ENCODE peak calls at places on chromosomes 11 and 22, in four cellular contexts. Z is neural crest cell; B is stimulated activated CD4-positive, alpha-beta T cell treated with anti-CD3 and anti-CD28 coated beads, Interleukin-4, amount 100 ng/mL, for 1 hour; V is amygdala. L is an unnamed sample.

GRCh38 chr11:10693509-10694071 is at the start of gene IRAG1:
- DNase-seq in Z (no peak), B (no peak), V (no peak), L (no peak)

GRCh38 chr11:1060885-1061616 is 13.6 kb upstream of the MUC2 start:
- DNase-seq in Z (no peak), B (no peak), V (no peak), L (no peak)

GRCh38 chr11:116697011-116697410 is 75.8 kb downstream of the BUD13 start:
- DNase-seq in Z (no peak), B (no peak), V (no peak), L (no peak)

GRCh38 chr11:8080069-8080670 is 841 bp upstream of the TUB start:
- DNase-seq in Z (no peak), B (no peak), V (no peak), L (no peak)

GRCh38 chr11:61042537-61042936 is 59.8 kb upstream of the CD5 start:
- DNase-seq in Z (no peak), B (no peak), V (no peak), L (no peak)

GRCh38 chr11:124839051-124839971 is 25.9 kb upstream of the ROBO3 start:
- DNase-seq in Z (no peak), B (peak), V (no peak), L (no peak)

GRCh38 chr11:72144807-72145565 is 9.5 kb downstream of the FOLR3 start:
- DNase-seq in Z (no peak), B (no peak), V (no peak), L (no peak)

GRCh38 chr22:19239464-19239863 is 52.1 kb downstream of the CLTCL1 start:
- DNase-seq in Z (no peak), B (no peak), V (no peak), L (no peak)

GRCh38 chr11:62726156-62727006 is 876 bp downstream of the HNRNPUL2 start:
- DNase-seq in Z (no peak), B (peak), V (no peak), L (peak)

GRCh38 chr22:32444068-32444467 is 20.2 kb downstream of the BPIFC start:
- DNase-seq in Z (no peak), B (peak), V (no peak), L (no peak)

GRCh38 chr11:112697371-112697770 is 263.8 kb upstream of the NCAM1 start:
- DNase-seq in Z (peak), B (no peak), V (peak), L (no peak)

GRCh38 chr11:114108501-114109205 is 49.1 kb downstream of the ZBTB16 start:
- DNase-seq in Z (no peak), B (no peak), V (no peak), L (no peak)

GRCh38 chr11:47551086-47551485 is 1.8 kb downstream of the CELF1 start:
- DNase-seq in Z (no peak), B (no peak), V (no peak), L (no peak)

GRCh38 chr11:117449111-117449693 is 121.5 kb downstream of the CEP164 start:
- DNase-seq in Z (no peak), B (no peak), V (no peak), L (no peak)

GRCh38 chr11:17691550-17691949 is 27.8 kb upstream of the MYOD1 start:
- DNase-seq in Z (no peak), B (no peak), V (no peak), L (no peak)

GRCh38 chr11:30774451-30774850 is 188.3 kb upstream of the MPPED2 start:
- DNase-seq in Z (peak), B (no peak), V (no peak), L (no peak)

L was measured in T-helper 22 cell.